ENCODE peak calls at places on chromosomes 7 and 10, in six cellular contexts. V is fibroblast of lung, G is HepG2, T is neuronal stem cell, A is endodermal cell, W is K562. N is an unnamed sample.

GRCh38 chr7:20798081-20798693 is 11.5 kb upstream of the SP8 start:
- DNase-seq in V (no peak), G (no peak), T (peak; percentile 77), A (peak; percentile 89), W (peak; percentile 85), N (peak; percentile 58)

GRCh38 chr10:82874671-82875070 is 999.7 kb downstream of the NRG3 start:
- DNase-seq in V (no peak), G (no peak), T (no peak), A (no peak), W (no peak), N (peak; percentile 3)

GRCh38 chr10:154348-154747 is 19.1 kb downstream of the ZMYND11 start:
- DNase-seq in V (peak; percentile 82), G (no peak), T (no peak), A (no peak), W (no peak), N (peak; percentile 15)

GRCh38 chr7:129368389-129368986 is 65.7 kb upstream of the STRIP2 start:
- DNase-seq in V (no peak), G (no peak), T (no peak), A (peak; percentile 47), W (no peak), N (no peak)

GRCh38 chr10:105681051-105681450 is 1040.0 kb downstream of the SORCS3 start:
- DNase-seq in V (no peak), G (no peak), T (no peak), A (no peak), W (no peak), N (peak; percentile 0)

GRCh38 chr7:121286186-121286585 is 42.6 kb upstream of the WNT16 start:
- DNase-seq in V (no peak), G (no peak), T (no peak), A (no peak), W (no peak), N (no peak)

GRCh38 chr7:105760549-105761447 is 115.6 kb downstream of the ATXN7L1 start:
- DNase-seq in V (peak; percentile 44), G (no peak), T (no peak), A (no peak), W (no peak), N (no peak)

GRCh38 chr7:141993354-141993753 is 2.3 kb upstream of the MGAM start:
- DNase-seq in V (no peak), G (no peak), T (no peak), A (no peak), W (no peak), N (no peak)

GRCh38 chr7:36644625-36645422 is 79.5 kb downstream of the AOAH start:
- DNase-seq in V (no peak), G (no peak), T (no peak), A (peak; percentile 46), W (no peak), N (no peak)

GRCh38 chr10:95716866-95717265 is 23.1 kb upstream of the TCTN3 start:
- DNase-seq in V (no peak), G (no peak), T (no peak), A (no peak), W (no peak), N (no peak)

GRCh38 chr10:92567952-92568600 is 5.8 kb downstream of the IDE start:
- DNase-seq in V (peak; percentile 55), G (no peak), T (no peak), A (no peak), W (no peak), N (peak; percentile 57)

GRCh38 chr10:102384606-102385429 is 10.7 kb upstream of the NFKB2 start:
- DNase-seq in V (peak; percentile 42), G (peak; percentile 57), T (no peak), A (no peak), W (no peak), N (peak; percentile 67)

GRCh38 chr7:75737856-75738603 is 711 bp downstream of the HIP1 start:
- DNase-seq in V (no peak), G (no peak), T (peak; percentile 17), A (peak; percentile 80), W (no peak), N (peak; percentile 29)

GRCh38 chr7:137080516-137081203 is 212.2 kb downstream of the CHRM2 start:
- DNase-seq in V (peak; percentile 16), G (no peak), T (no peak), A (no peak), W (no peak), N (peak; percentile 18)

GRCh38 chr10:25174461-25175230 is at the start of gene GPR158:
- DNase-seq in V (peak; percentile 92), G (peak; percentile 55), T (peak; percentile 97), A (peak; percentile 98), W (peak; percentile 84), N (peak; percentile 88)

GRCh38 chr10:60203993-60204618 is 185.6 kb downstream of the ANK3 start:
- DNase-seq in V (peak; percentile 61), G (peak; percentile 5), T (peak; percentile 21), A (no peak), W (peak; percentile 62), N (peak; percentile 81)

GRCh38 chr7:55477781-55478374 is 94.4 kb downstream of the VOPP1 start:
- DNase-seq in V (peak; percentile 70), G (no peak), T (no peak), A (peak; percentile 51), W (no peak), N (peak; percentile 71)

GRCh38 chr10:131495224-131495623 is 183.7 kb upstream of the TCERG1L start:
- DNase-seq in V (no peak), G (no peak), T (no peak), A (no peak), W (no peak), N (no peak)

GRCh38 chr10:113031147-113031546 is 81.1 kb downstream of the TCF7L2 start:
- DNase-seq in V (no peak), G (no peak), T (no peak), A (no peak), W (no peak), N (no peak)

GRCh38 chr10:132841254-132841975 is 55.5 kb upstream of the NKX6-2 start:
- DNase-seq in V (no peak), G (no peak), T (no peak), A (no peak), W (no peak), N (no peak)

GRCh38 chr10:34721201-34721840 is 93.8 kb downstream of the PARD3 start:
- DNase-seq in V (peak; percentile 63), G (no peak), T (no peak), A (no peak), W (no peak), N (peak; percentile 75)

GRCh38 chr7:4713183-4713784 is 31.2 kb downstream of the FOXK1 start:
- DNase-seq in V (peak; percentile 76), G (no peak), T (no peak), A (peak; percentile 63), W (peak; percentile 44), N (peak; percentile 50)

GRCh38 chr7:150866932-150867564 is 14.7 kb downstream of the AOC1 start:
- DNase-seq in V (no peak), G (no peak), T (no peak), A (no peak), W (no peak), N (no peak)

GRCh38 chr10:12583891-12584595 is 234.7 kb downstream of the CAMK1D start:
- DNase-seq in V (no peak), G (no peak), T (no peak), A (no peak), W (no peak), N (no peak)
- H3K4me3 ChIP-seq in V (no peak overlapping the region), G (no peak overlapping the region), T (no peak overlapping the region), A (no peak overlapping the region), W (no peak overlapping the region), N (no peak overlapping the region)

GRCh38 chr10:101053516-101053915 is 8.3 kb upstream of the KAZALD1 start:
- DNase-seq in V (peak; percentile 30), G (no peak), T (no peak), A (no peak), W (no peak), N (peak; percentile 61)

GRCh38 chr10:101054351-101054750 is 7.4 kb upstream of the KAZALD1 start:
- DNase-seq in V (no peak), G (no peak), T (no peak), A (no peak), W (no peak), N (no peak)

GRCh38 chr10:101050206-101051069 is 11.4 kb upstream of the KAZALD1 start:
- DNase-seq in V (peak; percentile 42), G (peak; percentile 44), T (peak; percentile 76), A (peak; percentile 97), W (peak; percentile 82), N (peak; percentile 82)

GRCh38 chr10:101055416-101055815 is 6.4 kb upstream of the KAZALD1 start:
- DNase-seq in V (no peak), G (no peak), T (no peak), A (no peak), W (no peak), N (no peak)

GRCh38 chr10:101052285-101052684 is 9.5 kb upstream of the KAZALD1 start:
- DNase-seq in V (peak; percentile 77), G (no peak), T (no peak), A (no peak), W (no peak), N (peak; percentile 87)
- H3K9ac ChIP-seq in V (no peak overlapping the region), G (no peak overlapping the region), T (no peak overlapping the region), A (no peak overlapping the region), W (no peak overlapping the region), N (peak overlapping the region; percentile 53)

DNA sequence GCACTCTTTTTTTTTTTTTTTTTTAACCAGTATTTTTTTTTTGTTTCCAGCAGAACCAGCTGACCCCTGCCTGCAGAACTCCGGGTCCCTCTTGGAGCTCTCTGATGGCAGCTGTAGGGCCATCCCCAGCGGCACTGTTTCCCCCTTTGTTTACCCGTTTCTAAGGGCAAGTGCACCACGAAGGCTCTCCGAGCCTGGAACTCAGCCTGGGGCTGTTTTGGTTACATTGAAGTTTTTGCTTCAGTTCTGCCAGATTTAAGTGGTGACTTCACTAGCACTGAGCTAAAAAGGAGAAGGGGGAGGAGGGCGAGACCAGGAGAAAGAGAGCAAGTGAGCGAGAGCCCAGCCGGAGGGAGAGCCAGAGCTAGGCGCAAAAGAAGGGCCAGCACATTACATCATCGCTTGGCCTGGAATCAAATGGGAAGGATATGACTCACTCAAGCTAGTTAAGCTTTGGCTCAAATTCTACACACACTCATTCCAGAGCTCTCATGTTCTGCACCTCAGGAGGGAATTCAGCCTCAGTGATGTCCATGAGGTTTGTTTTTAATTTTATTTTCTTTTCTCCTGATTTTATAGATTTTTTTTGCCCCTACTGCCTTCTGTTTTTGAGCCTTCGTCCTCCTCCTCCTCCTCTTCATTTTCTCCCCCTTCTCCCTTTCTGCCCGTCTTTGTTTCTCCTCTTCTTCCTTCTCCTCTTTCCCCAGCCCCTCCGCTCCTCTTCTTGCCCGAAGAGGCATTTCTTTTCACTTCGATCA is 272.3 kb downstream of the TRIL start:
- DNase-seq in V (peak; percentile 100), G (peak; percentile 68), T (peak; percentile 61), A (peak; percentile 88), W (peak; percentile 69), N (peak; percentile 98)
- H3K4me3 ChIP-seq in V (peak overlapping the region; percentile 71), G (no peak overlapping the region), T (peak overlapping the region; percentile 46), A (peak overlapping the region; percentile 76), W (no peak overlapping the region), N (peak overlapping the region; percentile 83)

DNA sequence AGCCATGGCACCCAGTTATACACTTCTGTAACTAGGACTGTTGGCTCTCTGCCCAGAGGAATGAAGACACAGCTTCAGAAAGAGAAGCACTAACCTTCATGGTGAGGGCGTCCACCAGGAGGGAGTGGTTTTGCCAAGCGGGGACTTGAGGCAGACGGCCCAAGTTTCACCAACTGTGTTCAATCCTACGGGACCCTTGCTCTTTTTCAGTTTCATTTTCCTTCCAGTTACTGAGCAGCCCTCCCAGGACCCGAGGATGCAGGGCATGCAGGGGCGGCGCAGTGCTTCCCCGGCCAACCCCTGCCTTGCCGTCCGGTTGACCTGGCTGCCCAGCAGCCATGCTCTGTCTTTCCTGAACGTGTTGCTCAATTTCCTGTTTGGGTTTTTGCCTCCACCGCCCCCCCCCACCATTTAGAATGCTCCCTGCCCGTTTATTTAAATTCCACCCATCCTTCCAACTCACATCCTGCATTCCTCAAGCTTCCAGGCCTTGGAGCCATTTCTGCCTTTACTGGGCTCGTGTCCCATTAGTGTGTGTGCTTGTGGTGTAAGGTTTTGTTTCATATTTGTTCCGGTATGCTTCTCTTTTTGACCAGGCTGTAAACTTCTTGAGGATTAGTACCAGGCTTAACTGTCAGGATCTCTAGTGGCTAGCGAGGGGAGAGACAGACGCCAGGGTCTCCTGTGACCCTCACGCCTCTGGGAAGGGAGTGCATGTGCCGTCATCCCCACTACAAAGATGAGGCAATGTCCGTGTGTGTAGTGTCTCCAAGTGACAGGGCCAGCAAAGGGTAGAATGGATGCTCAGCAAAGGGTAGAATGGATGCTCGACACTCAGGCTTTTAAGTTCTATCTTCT is 31.6 kb downstream of the IL15RA start:
- DNase-seq in V (peak; percentile 97), G (peak; percentile 10), T (no peak), A (no peak), W (no peak), N (peak; percentile 92)
- H3K9ac ChIP-seq in V (peak overlapping the region; percentile 66), G (no peak overlapping the region), T (no peak overlapping the region), A (no peak overlapping the region), W (peak overlapping the region; percentile 42), N (peak overlapping the region; percentile 61)